ENCODE peak calls at places on chromosomes 4 and X, in four cellular contexts. K, V, J and B are unnamed samples.

GRCh38 chr4:161714022-161714751 is 449.6 kb downstream of the FSTL5 start:
- DNase-seq in K (no peak), V (no peak), J (peak; percentile 87), B (peak; percentile 84)

GRCh38 chr4:147526272-147526654 is 45.4 kb downstream of the EDNRA start:
- DNase-seq in K (no peak), V (no peak), J (no peak), B (no peak)

GRCh38 chr4:829761-830655 is 4.1 kb upstream of the CPLX1 start:
- DNase-seq in K (no peak), V (no peak), J (no peak), B (no peak)

GRCh38 chrX:69457756-69458155 is 46.4 kb upstream of the NALF2 start:
- DNase-seq in K (no peak), V (no peak), J (no peak), B (no peak)

GRCh38 chrX:137028699-137029098 is 5.1 kb downstream of the GPR101 start:
- DNase-seq in K (no peak), V (no peak), J (no peak), B (no peak)

GRCh38 chr4:21649691-21650090 is 298.9 kb downstream of the KCNIP4 start:
- DNase-seq in K (no peak), V (no peak), J (no peak), B (no peak)

GRCh38 chr4:115759231-115759630 is 645.8 kb upstream of the NDST4 start:
- DNase-seq in K (no peak), V (no peak), J (no peak), B (no peak)

GRCh38 chrX:95945528-95945927 is 739.1 kb upstream of the DIAPH2 start:
- DNase-seq in K (no peak), V (no peak), J (no peak), B (no peak)

GRCh38 chrX:135543924-135544323 is 23.5 kb downstream of the INTS6L start:
- DNase-seq in K (peak; percentile 45), V (no peak), J (peak; percentile 3), B (no peak)

GRCh38 chrX:72305286-72306084 is at the start of gene CITED1:
- DNase-seq in K (no peak), V (no peak), J (peak; percentile 33), B (no peak)

GRCh38 chrX:27451324-27451723 is 11.8 kb downstream of the PPP4R3C start:
- DNase-seq in K (no peak), V (no peak), J (no peak), B (no peak)

GRCh38 chrX:14675500-14675899 is 146.2 kb downstream of the GLRA2 start:
- DNase-seq in K (no peak), V (no peak), J (no peak), B (no peak)

GRCh38 chr4:41024556-41025491 is 189.5 kb downstream of the APBB2 start:
- DNase-seq in K (no peak), V (no peak), J (no peak), B (no peak)

GRCh38 chr4:7676376-7676775 is 241.6 kb upstream of the PSAPL1 start:
- DNase-seq in K (no peak), V (no peak), J (no peak), B (no peak)

GRCh38 chr4:136864580-136865185 is 667.6 kb downstream of the PCDH18 start:
- DNase-seq in K (no peak), V (no peak), J (peak; percentile 80), B (peak; percentile 44)